ENCODE peak calls at places on chromosomes 4 and X, in nine cellular contexts. Z is CD8-positive, alpha-beta T cell; E is GM12865; A is fibroblast of pulmonary artery; W is mucosa of descending colon; G is IMR-90; T is AG04450; J is esophagus squamous epithelium; L is AG09309. Q is an unnamed sample.

GRCh38 chr4:8588196-8588470 is 4.4 kb upstream of the CPZ start:
- DNase-seq in W (no peak), J (no peak), L (no peak), Z (no peak), T (no peak), G (no peak), E (no peak), A (no peak), Q (no peak)

GRCh38 chr4:3042226-3042625 is 32.1 kb downstream of the HTT-AS start:
- DNase-seq in A (no peak), J (no peak), Z (no peak), T (no peak), E (no peak), L (no peak), G (no peak), W (no peak), Q (no peak)

GRCh38 chrX:97524997-97525396 is 641.3 kb downstream of the RPA4 start:
- DNase-seq in W (no peak), E (no peak), L (no peak), G (no peak), T (no peak), A (peak; percentile 53), Z (no peak), J (no peak), Q (no peak)

GRCh38 chrX:110944793-110945466 is 149.3 kb upstream of the CHRDL1 start:
- DNase-seq in Z (no peak), L (no peak), A (no peak), T (no peak), G (no peak), E (no peak), J (no peak), W (no peak), Q (no peak)

GRCh38 chr4:138736362-138736761 is 279.2 kb upstream of the NOCT start:
- DNase-seq in W (no peak), Z (no peak), A (peak; percentile 47), E (no peak), L (no peak), J (no peak), G (peak; percentile 64), T (no peak), Q (no peak)

GRCh38 chr4:143184217-143184502 is 557 bp upstream of the USP38 start:
- DNase-seq in J (no peak), A (no peak), L (no peak), W (no peak), Z (no peak), T (no peak), E (no peak), G (no peak), Q (no peak)

GRCh38 chrX:154383359-154384283 is 4.5 kb downstream of the EMD start:
- DNase-seq in T (no peak), G (no peak), A (no peak), E (no peak), Z (no peak), L (no peak), J (no peak), W (no peak), Q (no peak)

GRCh38 chr4:179097741-179098140 is 1655.5 kb upstream of the AGA start:
- DNase-seq in G (peak; percentile 37), T (peak; percentile 1), E (peak; percentile 2), A (peak; percentile 8), Z (no peak), L (no peak), J (no peak), W (no peak), Q (no peak)

GRCh38 chr4:87047281-87047798 is 112.5 kb downstream of the AFF1 start:
- DNase-seq in L (no peak), G (no peak), A (no peak), J (no peak), W (no peak), Z (no peak), T (no peak), E (no peak), Q (no peak)

GRCh38 chrX:41192880-41193279 is 107.6 kb downstream of the USP9X start:
- DNase-seq in T (no peak), W (no peak), J (no peak), Z (no peak), L (no peak), A (no peak), E (no peak), G (no peak), Q (no peak)

GRCh38 chr4:146112389-146112788 is 63.1 kb upstream of the LSM6 start:
- DNase-seq in J (no peak), W (no peak), G (no peak), Z (no peak), T (no peak), A (no peak), L (no peak), E (peak; percentile 31), Q (no peak)

GRCh38 chr4:107640157-107640556 is 79.9 kb downstream of the PAPSS1 start:
- DNase-seq in A (no peak), W (no peak), J (no peak), E (no peak), L (no peak), T (no peak), G (no peak), Z (no peak), Q (no peak)

DNA sequence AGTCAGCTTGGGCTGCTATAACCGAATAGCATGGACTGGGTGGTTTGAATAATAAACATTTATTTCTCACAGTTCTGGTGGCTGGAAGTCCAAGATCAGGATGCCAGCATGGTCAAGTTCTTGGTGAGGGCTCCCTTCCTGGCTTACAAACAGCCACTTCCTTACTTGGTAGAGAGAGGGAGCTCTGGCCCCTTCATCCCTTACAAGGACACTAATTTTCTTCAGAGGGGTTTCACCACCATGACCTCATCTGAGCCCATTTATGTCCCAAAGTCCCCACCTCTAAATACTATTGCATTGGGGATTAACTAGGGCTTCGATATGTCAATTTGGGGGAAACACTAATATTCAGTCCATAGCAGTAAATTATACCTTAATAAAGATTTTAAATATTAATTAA is 61.8 kb downstream of the CLNK start:
- DNase-seq in W (peak; percentile 10), J (no peak), A (peak; percentile 39), Z (no peak), L (no peak), G (no peak), T (no peak), E (peak; percentile 60), Q (no peak)
- TF ChIP-seq CTCF in W (no peak), J (no peak), A (peak; percentile 54), Z (no peak), L (no peak), G (peak; percentile 15), T (peak; percentile 22), E (peak; percentile 48), Q (peak; percentile 41)

DNA sequence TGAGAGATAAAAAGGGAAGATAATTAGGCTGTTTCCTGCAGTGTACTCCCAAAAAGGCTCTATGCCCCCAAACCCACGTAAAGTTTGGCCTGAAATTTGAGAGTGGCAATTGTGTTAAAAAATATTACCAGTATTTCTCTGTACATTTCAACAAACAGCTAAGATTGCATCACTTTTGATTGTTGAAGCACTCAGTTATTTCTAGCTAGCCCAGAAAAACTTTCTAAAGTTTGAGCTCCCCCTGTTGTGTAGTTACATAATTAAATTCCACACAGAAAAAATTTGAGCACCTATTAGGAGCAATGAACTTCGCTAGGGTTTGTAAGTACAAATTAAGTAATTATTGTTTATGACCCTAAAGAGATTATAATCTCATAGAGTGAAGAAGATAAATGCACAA is 109.4 kb downstream of the DLG3 start:
- DNase-seq in E (peak; percentile 1), Z (no peak), T (no peak), J (no peak), L (no peak), G (peak; percentile 28), A (peak; percentile 54), W (no peak), Q (no peak)
- TF ChIP-seq CTCF in E (no peak), Z (no peak), T (peak; percentile 27), J (peak; percentile 35), L (no peak), G (peak; percentile 34), A (peak; percentile 22), W (no peak), Q (peak; percentile 46)

GRCh38 chrX:56563231-56564116 is at the start of gene UBQLN2:
- DNase-seq in A (peak; percentile 81), J (peak; percentile 32), T (peak; percentile 42), L (peak; percentile 44), E (peak; percentile 84), G (peak; percentile 70), Z (peak; percentile 77), W (peak; percentile 85), Q (peak; percentile 92)
- TF ChIP-seq CTCF in A (peak; percentile 36), J (no peak), T (peak; percentile 40), L (peak; percentile 33), E (no peak), G (peak; percentile 25), Z (no peak), W (no peak), Q (peak; percentile 40)

GRCh38 chrX:7925867-7926472 is 1.2 kb downstream of the PNPLA4 start:
- DNase-seq in Z (peak; percentile 63), W (peak; percentile 61), J (no peak), A (peak; percentile 77), T (peak; percentile 18), E (peak; percentile 78), L (peak; percentile 28), G (peak; percentile 63), Q (no peak)

GRCh38 chrX:7926914-7927258 is 327 bp downstream of the PNPLA4 start:
- DNase-seq in A (no peak), J (no peak), G (no peak), Z (no peak), L (no peak), T (no peak), W (no peak), E (no peak), Q (no peak)

GRCh38 chrX:7921750-7922149 is 5.5 kb downstream of the PNPLA4 start:
- DNase-seq in W (no peak), A (no peak), J (no peak), L (no peak), E (no peak), T (no peak), Z (no peak), G (no peak), Q (no peak)

GRCh38 chrX:7926501-7926900 is 712 bp downstream of the PNPLA4 start:
- DNase-seq in G (peak; percentile 0), E (no peak), A (peak; percentile 4), Z (no peak), W (no peak), L (no peak), T (no peak), J (no peak), Q (no peak)

DNA sequence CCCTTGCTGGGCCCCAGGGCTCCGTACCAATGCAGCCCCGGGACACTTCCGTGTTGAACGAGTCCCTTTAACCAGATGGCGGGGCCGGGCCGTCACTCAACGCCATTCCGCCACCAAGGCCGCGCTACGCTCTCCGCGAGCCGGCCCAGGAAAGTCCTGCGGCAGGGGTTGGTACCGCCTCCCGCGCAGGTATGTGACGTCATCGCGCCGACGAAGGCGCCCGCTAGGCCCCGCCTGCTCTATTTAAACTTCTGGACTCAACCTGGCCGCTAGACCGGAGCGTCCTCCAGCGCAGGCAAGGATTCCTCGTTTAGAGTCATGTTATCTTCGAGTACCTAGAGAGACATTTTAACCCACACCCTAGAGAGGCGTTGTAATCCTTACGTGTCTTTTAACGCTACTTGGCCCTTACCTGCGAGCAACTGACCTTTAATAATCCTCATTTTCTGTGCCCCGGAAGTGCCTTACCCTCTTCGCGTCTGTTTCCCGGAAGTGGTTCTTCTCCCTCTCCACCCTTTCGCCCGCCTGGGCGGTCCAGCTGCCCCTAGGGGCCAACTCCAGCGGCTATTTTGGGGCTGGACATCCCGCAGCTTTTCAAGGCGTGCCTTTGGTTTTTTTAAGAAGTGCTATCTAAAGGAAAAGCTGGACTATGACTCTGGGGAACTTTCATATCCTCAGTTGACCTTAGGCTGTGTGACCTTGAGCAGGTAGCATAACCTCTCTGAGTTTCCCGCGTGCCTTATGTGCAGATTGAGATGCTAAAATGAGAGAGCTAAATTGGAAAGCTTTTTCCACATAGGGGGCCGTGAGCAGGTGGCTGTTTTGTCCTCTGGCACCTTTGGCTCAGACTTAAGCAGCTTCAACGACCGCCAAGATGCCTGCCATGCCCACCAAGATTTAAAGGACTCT is at the start of gene PNPLA4:
- DNase-seq in J (peak; percentile 46), A (peak; percentile 81), T (no peak), Z (peak; percentile 87), L (peak; percentile 8), E (peak; percentile 93), W (peak; percentile 87), G (peak; percentile 64), Q (peak; percentile 92)
- TF ChIP-seq CTCF in J (no peak), A (peak; percentile 9), T (peak; percentile 17), Z (no peak), L (peak; percentile 31), E (no peak), W (no peak), G (no peak), Q (no peak)